ENCODE peak calls at places on chromosomes 3 and 15, in nine cellular contexts. H, P, V, G, E, J, S, R and K are unnamed samples.

GRCh38 chr15:55475842-55476241 is 32.2 kb downstream of the DNAAF4 start:
- DNase-seq in H (no peak), P (no peak), V (no peak), G (peak), E (no peak), J (no peak), S (no peak), R (no peak), K (no peak)

GRCh38 chr15:27514526-27514925 is 543.5 kb downstream of the GABRG3 start:
- DNase-seq in H (no peak), P (no peak), V (no peak), G (no peak), E (no peak), J (no peak), S (no peak), R (no peak), K (no peak)

GRCh38 chr3:69541823-69542264 is 156.0 kb upstream of the FRMD4B start:
- DNase-seq in H (no peak), P (no peak), V (no peak), G (no peak), E (no peak), J (peak), S (no peak), R (no peak), K (no peak)

GRCh38 chr3:77421916-77422315 is 382.0 kb downstream of the ROBO2 start:
- DNase-seq in H (no peak), P (no peak), V (no peak), G (no peak), E (no peak), J (no peak), S (no peak), R (no peak), K (no peak)

GRCh38 chr3:139838269-139838957 is 96.6 kb upstream of the CLSTN2 start:
- DNase-seq in H (no peak), P (no peak), V (no peak), G (no peak), E (no peak), J (no peak), S (no peak), R (no peak), K (no peak)

GRCh38 chr15:92104069-92104468 is 250.6 kb downstream of the SLCO3A1 start:
- DNase-seq in H (no peak), P (no peak), V (no peak), G (no peak), E (no peak), J (no peak), S (no peak), R (no peak), K (no peak)

GRCh38 chr3:105891101-105891500 is 22.3 kb upstream of the CBLB start:
- DNase-seq in H (no peak), P (no peak), V (no peak), G (no peak), E (no peak), J (no peak), S (no peak), R (no peak), K (no peak)

GRCh38 chr3:46280105-46280797 is 38.0 kb downstream of the CCR3 start:
- DNase-seq in H (no peak), P (no peak), V (no peak), G (no peak), E (no peak), J (no peak), S (no peak), R (no peak), K (no peak)

GRCh38 chr15:26889298-26889898 is 22.5 kb downstream of the GABRA5 start:
- DNase-seq in H (peak), P (peak), V (peak), G (peak), E (peak), J (no peak), S (peak), R (no peak), K (peak)

GRCh38 chr3:188052229-188052965 is 101.6 kb upstream of the LPP start:
- DNase-seq in H (peak), P (no peak), V (peak), G (no peak), E (peak), J (peak), S (peak), R (peak), K (peak)

GRCh38 chr15:63494406-63494805 is 10.0 kb upstream of the USP3 start:
- DNase-seq in H (no peak), P (no peak), V (no peak), G (no peak), E (no peak), J (no peak), S (no peak), R (no peak), K (no peak)

GRCh38 chr15:79030470-79030869 is 60.1 kb downstream of the RASGRF1 start:
- DNase-seq in H (no peak), P (no peak), V (no peak), G (no peak), E (peak), J (no peak), S (no peak), R (no peak), K (no peak)

GRCh38 chr3:175046666-175047065 is 187.5 kb downstream of the NAALADL2 start:
- DNase-seq in H (no peak), P (no peak), V (no peak), G (no peak), E (no peak), J (no peak), S (no peak), R (no peak), K (no peak)

GRCh38 chr15:92869977-92870644 is 30.0 kb upstream of the CHD2 start:
- DNase-seq in H (no peak), P (peak), V (no peak), G (no peak), E (peak), J (no peak), S (no peak), R (no peak), K (no peak)

GRCh38 chr15:47820780-47821319 is 103.5 kb downstream of the SEMA6D start:
- DNase-seq in H (no peak), P (no peak), V (no peak), G (no peak), E (no peak), J (no peak), S (no peak), R (no peak), K (no peak)

GRCh38 chr3:67018105-67018788 is 20.1 kb downstream of the KBTBD8 start:
- DNase-seq in H (no peak), P (peak), V (no peak), G (no peak), E (peak), J (no peak), S (peak), R (no peak), K (no peak)

GRCh38 chr15:78840661-78841060 is 29.4 kb upstream of the ADAMTS7 start:
- DNase-seq in H (no peak), P (no peak), V (no peak), G (no peak), E (no peak), J (no peak), S (no peak), R (no peak), K (no peak)

GRCh38 chr3:39254806-39255449 is 24.9 kb downstream of the CX3CR1 start:
- DNase-seq in H (no peak), P (no peak), V (no peak), G (no peak), E (no peak), J (no peak), S (no peak), R (no peak), K (no peak)

GRCh38 chr3:113018461-113019181 is 27.8 kb downstream of the GTPBP8 start:
- DNase-seq in H (no peak), P (no peak), V (peak), G (no peak), E (peak), J (no peak), S (no peak), R (no peak), K (no peak)

GRCh38 chr3:57755368-57756021 is 614 bp upstream of the SLMAP start:
- DNase-seq in H (no peak), P (peak), V (no peak), G (no peak), E (peak), J (no peak), S (peak), R (no peak), K (peak)

GRCh38 chr3:153252963-153253362 is 90.9 kb downstream of the RAP2B start:
- DNase-seq in H (no peak), P (no peak), V (no peak), G (no peak), E (no peak), J (no peak), S (no peak), R (no peak), K (no peak)

GRCh38 chr3:175082631-175083030 is 223.5 kb downstream of the NAALADL2 start:
- DNase-seq in H (no peak), P (no peak), V (no peak), G (no peak), E (no peak), J (no peak), S (no peak), R (no peak), K (no peak)

GRCh38 chr3:192417559-192418055 is 309.7 kb downstream of the FGF12 start:
- DNase-seq in H (no peak), P (no peak), V (no peak), G (no peak), E (no peak), J (no peak), S (no peak), R (no peak), K (no peak)

GRCh38 chr3:192419312-192419711 is 308.0 kb downstream of the FGF12 start:
- DNase-seq in H (no peak), P (no peak), V (no peak), G (no peak), E (no peak), J (no peak), S (no peak), R (no peak), K (no peak)

GRCh38 chr3:192422321-192422997 is 304.9 kb downstream of the FGF12 start:
- DNase-seq in H (no peak), P (no peak), V (no peak), G (no peak), E (no peak), J (no peak), S (no peak), R (no peak), K (no peak)

GRCh38 chr3:192417012-192417411 is 310.3 kb downstream of the FGF12 start:
- DNase-seq in H (no peak), P (no peak), V (no peak), G (no peak), E (no peak), J (no peak), S (no peak), R (no peak), K (no peak)

GRCh38 chr3:192422998-192423349 is 304.4 kb downstream of the FGF12 start:
- DNase-seq in H (no peak), P (no peak), V (no peak), G (no peak), E (no peak), J (no peak), S (no peak), R (no peak), K (no peak)
- TF ChIP-seq EP300 in H (no peak), P (no peak), V (no peak), G (no peak), E (no peak), J (no peak), S (no peak), R (no peak), K (no peak)

DNA sequence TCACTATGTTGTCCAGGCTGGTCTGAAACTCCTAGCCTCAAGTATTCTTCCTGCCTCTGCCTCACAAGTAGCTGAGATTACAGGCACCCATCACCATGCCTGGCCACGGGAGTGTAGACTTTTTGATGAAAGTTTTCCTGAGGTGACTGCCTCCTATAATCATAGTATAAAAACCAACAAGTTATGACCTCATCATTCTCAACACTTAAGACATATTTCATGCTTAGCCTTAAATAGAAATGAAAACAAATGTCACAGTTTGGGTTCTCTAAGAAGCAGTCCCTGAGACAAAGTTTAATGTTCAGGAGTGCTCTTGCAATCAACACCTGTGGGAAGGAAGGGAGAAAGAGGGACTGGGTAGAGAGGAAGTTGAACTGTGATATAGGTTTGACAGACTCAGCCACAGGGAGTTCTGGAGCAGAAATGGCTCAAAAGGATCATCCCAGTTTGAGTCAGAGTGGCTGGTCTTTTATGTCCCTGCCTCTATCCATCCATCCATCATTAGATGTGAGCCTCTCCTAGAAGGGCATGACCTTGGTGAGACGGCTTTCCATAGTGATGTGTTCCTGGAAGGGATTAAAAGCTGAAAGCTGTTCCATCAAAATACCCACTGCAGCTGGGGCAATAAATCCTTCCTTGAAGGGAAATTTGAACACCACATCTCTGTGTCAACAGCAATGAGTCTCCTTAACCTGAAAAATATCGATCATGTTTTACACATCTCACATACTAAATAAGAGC is 16.2 kb upstream of the ABHD5 start:
- DNase-seq in H (no peak), P (no peak), V (no peak), G (no peak), E (peak), J (no peak), S (no peak), R (no peak), K (no peak)
- TF ChIP-seq EP300 in H (no peak), P (no peak), V (no peak), G (no peak), E (no peak), J (no peak), S (no peak), R (no peak), K (no peak)

DNA sequence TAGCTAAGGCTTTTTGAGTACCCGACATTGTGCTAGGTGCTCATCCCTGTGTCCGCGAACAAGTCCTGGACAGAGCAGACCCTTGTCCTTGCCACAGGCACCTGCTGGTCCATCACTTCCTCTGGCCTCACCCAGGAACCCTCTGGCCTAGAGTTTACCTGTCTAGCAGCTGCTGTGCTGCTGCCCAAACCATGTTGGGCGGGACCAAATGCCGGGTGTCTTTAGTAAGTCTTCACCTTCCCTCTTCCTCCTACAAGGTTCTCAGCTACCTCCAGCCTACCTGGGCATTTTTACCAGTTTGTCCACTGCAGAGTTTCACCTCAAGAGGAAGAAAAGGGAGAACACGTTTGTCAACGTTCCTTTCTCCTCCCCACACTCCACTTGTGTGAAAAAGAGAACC is 80.5 kb upstream of the GCNT3 start:
- DNase-seq in H (no peak), P (no peak), V (no peak), G (no peak), E (no peak), J (no peak), S (peak), R (no peak), K (peak)
- TF ChIP-seq EP300 in H (no peak), P (no peak), V (no peak), G (no peak), E (no peak), J (no peak), S (no peak), R (no peak), K (no peak)

GRCh38 chr15:31792611-31793199 is 237.6 kb upstream of the CHRNA7 start:
- DNase-seq in H (no peak), P (no peak), V (no peak), G (no peak), E (no peak), J (no peak), S (no peak), R (no peak), K (no peak)
- TF ChIP-seq EP300 in H (no peak), P (no peak), V (no peak), G (no peak), E (no peak), J (no peak), S (no peak), R (no peak), K (no peak)

DNA sequence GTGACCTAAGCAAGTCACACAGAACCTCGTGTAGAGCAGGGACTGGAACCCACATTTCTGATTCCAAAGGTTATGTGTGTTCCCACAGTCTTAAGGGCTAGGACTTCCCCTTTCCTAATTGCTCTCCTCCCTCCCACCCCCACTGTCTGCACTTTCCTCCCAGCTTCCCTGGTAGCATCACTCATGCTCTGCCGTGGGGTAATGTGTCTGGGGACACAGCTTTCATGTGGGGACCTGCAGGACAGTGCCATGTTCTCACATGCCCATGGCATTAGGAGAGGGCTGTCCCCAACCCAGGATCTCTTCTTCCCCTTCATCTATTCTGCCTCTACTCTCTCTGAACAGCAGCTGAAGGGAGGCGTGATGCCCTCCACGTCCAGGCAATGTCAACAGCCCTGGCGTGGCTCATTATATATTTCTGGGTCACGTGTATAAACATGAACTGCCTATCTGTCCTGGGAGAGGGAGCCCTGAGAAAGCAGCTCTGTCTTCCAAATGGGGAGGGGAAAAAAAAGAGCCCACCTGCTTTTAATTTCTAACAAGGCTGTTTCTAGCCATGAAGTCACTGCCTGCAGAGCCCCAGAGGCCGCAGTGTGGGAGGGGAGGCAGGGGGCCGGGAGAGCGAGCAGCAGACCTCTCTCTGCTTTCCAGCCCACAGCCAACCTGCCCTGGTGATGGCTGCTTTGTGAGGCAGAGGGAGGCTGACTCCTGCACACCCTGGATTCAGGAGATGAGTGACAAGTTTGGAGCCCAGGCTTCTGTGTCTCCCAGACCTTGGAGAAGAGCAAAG is 97.8 kb downstream of the SEMA5B start:
- DNase-seq in H (no peak), P (no peak), V (no peak), G (no peak), E (no peak), J (peak), S (no peak), R (no peak), K (no peak)
- TF ChIP-seq EP300 in H (no peak), P (no peak), V (no peak), G (no peak), E (no peak), J (no peak), S (no peak), R (no peak), K (no peak)

GRCh38 chr15:35436422-35436821 is 109.5 kb downstream of the DPH6 start:
- DNase-seq in H (no peak), P (no peak), V (no peak), G (no peak), E (no peak), J (no peak), S (no peak), R (no peak), K (no peak)
- TF ChIP-seq EP300 in H (no peak), P (no peak), V (no peak), G (no peak), E (no peak), J (no peak), S (no peak), R (no peak), K (no peak)

GRCh38 chr15:38304486-38304885 is 51.9 kb downstream of the SPRED1 start:
- DNase-seq in H (no peak), P (no peak), V (no peak), G (no peak), E (no peak), J (no peak), S (no peak), R (no peak), K (no peak)

GRCh38 chr15:38312190-38312589 is 59.6 kb downstream of the SPRED1 start:
- DNase-seq in H (no peak), P (no peak), V (no peak), G (no peak), E (no peak), J (no peak), S (no peak), R (no peak), K (no peak)

GRCh38 chr15:38308797-38309196 is 56.2 kb downstream of the SPRED1 start:
- DNase-seq in H (no peak), P (no peak), V (no peak), G (peak), E (no peak), J (no peak), S (no peak), R (no peak), K (no peak)

GRCh38 chr15:38308242-38308641 is 55.6 kb downstream of the SPRED1 start:
- DNase-seq in H (no peak), P (no peak), V (no peak), G (no peak), E (no peak), J (no peak), S (no peak), R (no peak), K (no peak)

GRCh38 chr15:38307251-38307650 is 54.6 kb downstream of the SPRED1 start:
- DNase-seq in H (no peak), P (no peak), V (no peak), G (no peak), E (peak), J (no peak), S (no peak), R (no peak), K (no peak)
- TF ChIP-seq EP300 in H (no peak), P (no peak), V (no peak), G (no peak), E (no peak), J (no peak), S (no peak), R (no peak), K (no peak)

GRCh38 chr3:44326515-44326914 is 12.1 kb upstream of the TCAIM start:
- DNase-seq in H (no peak), P (no peak), V (no peak), G (no peak), E (no peak), J (no peak), S (no peak), R (no peak), K (no peak)

GRCh38 chr3:44321335-44321734 is 17.2 kb upstream of the TCAIM start:
- DNase-seq in H (no peak), P (no peak), V (no peak), G (no peak), E (no peak), J (no peak), S (no peak), R (no peak), K (no peak)

GRCh38 chr3:44326035-44326434 is 12.5 kb upstream of the TCAIM start:
- DNase-seq in H (no peak), P (no peak), V (no peak), G (no peak), E (peak), J (no peak), S (no peak), R (no peak), K (no peak)

GRCh38 chr3:44318929-44319328 is 19.6 kb upstream of the TCAIM start:
- DNase-seq in H (no peak), P (no peak), V (no peak), G (no peak), E (peak), J (no peak), S (no peak), R (no peak), K (no peak)

DNA sequence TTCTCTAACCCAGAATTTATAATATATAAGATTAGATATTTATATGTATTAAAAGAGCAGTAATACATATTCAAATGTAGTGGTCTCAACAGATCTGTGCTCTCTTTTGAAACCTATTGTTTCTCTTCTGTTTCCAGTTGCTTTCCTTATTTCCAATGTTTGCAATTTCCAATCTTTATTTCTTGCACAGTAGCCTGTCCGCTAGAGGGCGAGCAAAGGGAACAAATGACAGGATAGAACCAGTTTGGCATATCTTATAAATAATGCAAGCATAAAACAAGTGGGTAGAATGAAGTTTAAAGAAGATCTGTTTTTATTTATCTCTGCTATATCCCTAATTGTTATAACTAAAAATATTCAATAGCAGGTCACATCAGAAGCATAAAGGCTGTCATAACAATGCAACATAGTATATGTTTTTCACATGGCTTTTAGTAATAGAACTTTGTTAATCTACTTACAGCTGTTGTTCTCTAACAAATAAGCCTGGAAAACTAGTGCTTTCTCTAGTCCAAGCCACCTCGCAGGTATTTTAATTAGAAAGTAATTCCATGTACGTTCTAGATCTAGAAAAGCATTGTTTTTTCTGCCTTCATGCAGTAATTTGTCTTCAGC is 15.1 kb upstream of the TCAIM start:
- DNase-seq in H (peak), P (peak), V (peak), G (no peak), E (peak), J (no peak), S (peak), R (no peak), K (peak)
- TF ChIP-seq EP300 in H (no peak), P (no peak), V (no peak), G (no peak), E (no peak), J (no peak), S (no peak), R (no peak), K (no peak)